ENCODE peak calls at places on chromosome 13, in four cellular contexts. K is putamen, H is ELR, M is cardiac fibroblast. B is an unnamed sample.

GRCh38 chr13:112885242-112885781 is 83.7 kb upstream of the MCF2L start:
- DNase-seq in M (no peak), K (no peak), H (no peak), B (no peak)

GRCh38 chr13:33763021-33763420 is 54.9 kb upstream of the RFC3 start:
- DNase-seq in K (no peak), H (no peak), M (peak; percentile 75), B (no peak)

GRCh38 chr13:107365466-107366215 is 797.7 kb upstream of the ARGLU1 start:
- DNase-seq in H (peak; percentile 3), K (no peak), M (no peak), B (no peak)

GRCh38 chr13:31749929-31750328 is 10.6 kb downstream of the RXFP2 start:
- DNase-seq in H (peak; percentile 98), K (no peak), M (peak; percentile 98), B (no peak)

GRCh38 chr13:29802621-29803020 is 47.8 kb downstream of the UBL3 start:
- DNase-seq in K (no peak), H (peak; percentile 6), M (peak; percentile 12), B (no peak)

GRCh38 chr13:100128373-100128772 is 39.5 kb downstream of the PCCA start:
- DNase-seq in M (peak; percentile 29), K (no peak), H (peak; percentile 39), B (no peak)

GRCh38 chr13:38656699-38657098 is 30.2 kb upstream of the FREM2 start:
- DNase-seq in H (no peak), M (no peak), K (no peak), B (no peak)

GRCh38 chr13:71962735-71963134 is 95.7 kb upstream of the DACH1 start:
- DNase-seq in H (no peak), M (no peak), K (no peak), B (no peak)

GRCh38 chr13:99960663-99961440 is 10.7 kb downstream of the ZIC5 start:
- DNase-seq in K (no peak), H (no peak), M (no peak), B (peak; percentile 74)

GRCh38 chr13:37884674-37885073 is 15.1 kb upstream of the TRPC4 start:
- DNase-seq in M (no peak), K (no peak), H (no peak), B (no peak)

GRCh38 chr13:27923794-27924528 is 4.2 kb downstream of the PDX1 start:
- DNase-seq in K (no peak), M (no peak), H (no peak), B (no peak)

GRCh38 chr13:108121406-108121805 is 93.9 kb downstream of the LIG4 start:
- DNase-seq in K (no peak), H (no peak), M (no peak), B (no peak)

GRCh38 chr13:113589961-113590339 is 5.4 kb downstream of the TFDP1 start:
- DNase-seq in M (no peak), K (no peak), H (no peak), B (no peak)

GRCh38 chr13:100530645-100531044 is 57.9 kb downstream of the GGACT start:
- DNase-seq in K (no peak), M (peak; percentile 6), H (no peak), B (no peak)

GRCh38 chr13:101258071-101258470 is 158.2 kb downstream of the NALCN start:
- DNase-seq in K (no peak), H (peak; percentile 95), M (peak; percentile 98), B (no peak)

GRCh38 chr13:106527806-106528205 is 7.7 kb downstream of the EFNB2 start:
- DNase-seq in M (no peak), H (no peak), K (no peak), B (no peak)

GRCh38 chr13:22047082-22047784 is 376.4 kb downstream of the FGF9 start:
- DNase-seq in H (no peak), K (no peak), M (no peak), B (no peak)

GRCh38 chr13:113343692-113343968 is 20.3 kb downstream of the GRTP1 start:
- DNase-seq in H (no peak), K (no peak), M (no peak), B (no peak)

B was measured in G401.